ENCODE peak calls at places on chromosome 4, in seven cellular contexts. D is COLO829; J is progenitor cell of endocrine pancreas; B is non-pigmented ciliary epithelial cell; R is fibroblast of mammary gland; Y is fibroblast of lung; S is stimulated activated CD4-positive, alpha-beta T cell treated with anti-CD3 and anti-CD28 coated beads, Interleukin-4, amount 100 ng/mL, for 24 hours. I is an unnamed sample.

GRCh38 chr4:70958681-70959080 is 34.8 kb upstream of the DCK start:
- DNase-seq in D (peak), J (no peak), B (peak), R (peak), Y (peak), S (no peak), I (no peak)

GRCh38 chr4:175651701-175652100 is 160.4 kb downstream of the GPM6A start:
- DNase-seq in D (no peak), J (no peak), B (no peak), R (no peak), Y (no peak), S (no peak), I (no peak)

GRCh38 chr4:153488719-153489384 is 22.7 kb downstream of the TMEM131L start:
- DNase-seq in D (no peak), J (no peak), B (no peak), R (no peak), Y (no peak), S (no peak), I (peak)

GRCh38 chr4:166458756-166459155 is 585.7 kb downstream of the TLL1 start:
- DNase-seq in D (no peak), J (no peak), B (peak), R (peak), Y (no peak), S (no peak), I (no peak)

GRCh38 chr4:97576955-97577354 is 566.3 kb downstream of the STPG2 start:
- DNase-seq in D (no peak), J (no peak), B (no peak), R (no peak), Y (no peak), S (no peak), I (no peak)

GRCh38 chr4:118270492-118270891 is 82.3 kb downstream of the PRSS12 start:
- DNase-seq in D (peak), J (no peak), B (no peak), R (peak), Y (peak), S (no peak), I (no peak)

GRCh38 chr4:147368948-147369347 is 111.9 kb upstream of the EDNRA start:
- DNase-seq in D (no peak), J (no peak), B (peak), R (no peak), Y (no peak), S (no peak), I (no peak)

GRCh38 chr4:2402053-2402452 is 16.4 kb downstream of the ZFYVE28 start:
- DNase-seq in D (no peak), J (peak), B (no peak), R (no peak), Y (no peak), S (no peak), I (peak)

GRCh38 chr4:38177792-38178665 is 217.8 kb downstream of the PTTG2 start:
- DNase-seq in D (no peak), J (no peak), B (no peak), R (peak), Y (peak), S (peak), I (no peak)

GRCh38 chr4:138521809-138522208 is 279.7 kb upstream of the SLC7A11 start:
- DNase-seq in D (no peak), J (no peak), B (no peak), R (no peak), Y (no peak), S (no peak), I (no peak)

GRCh38 chr4:164931551-164932324 is 45.7 kb downstream of the TRIM61 start:
- DNase-seq in D (peak), J (no peak), B (no peak), R (peak), Y (no peak), S (no peak), I (no peak)

GRCh38 chr4:40165931-40166330 is 30.9 kb upstream of the RHOH start:
- DNase-seq in D (no peak), J (no peak), B (no peak), R (no peak), Y (no peak), S (no peak), I (no peak)

I was measured in WTC11.